ENCODE peak calls at places on chromosomes 3 and 15, in nine cellular contexts. B is NT2/D1, D is activated T-cell treated with anti-CD3 and anti-CD28 coated beads for 24 hours, A is mesothelial cell of epicardium, L is Right ventricle myocardium superior, Q is mesendoderm, T is T-helper 2 cell, X is nucleus accumbens, G is GM19239. E is an unnamed sample.
A peak's percentile ranks its signal among the peaks of the same experiment; 100 is the strongest.

GRCh38 chr3:14451844-14452533 is 49.6 kb downstream of the SLC6A6 start:
- DNase-seq in B (no peak), D (no peak), A (no peak), L (peak; percentile 73), Q (peak; percentile 42), T (no peak), X (peak; percentile 25), G (no peak), E (no peak)

GRCh38 chr15:32029862-32030781 is at the start of gene CHRNA7:
- DNase-seq in B (peak; percentile 43), D (peak; percentile 19), A (peak; percentile 78), L (peak; percentile 71), Q (peak; percentile 84), T (peak; percentile 66), X (peak; percentile 71), G (peak; percentile 29), E (peak; percentile 95)

GRCh38 chr3:52144796-52145735 is 9.2 kb downstream of the POC1A start:
- DNase-seq in B (no peak), D (no peak), A (no peak), L (no peak), Q (no peak), T (no peak), X (no peak), G (no peak), E (no peak)

GRCh38 chr3:37855363-37855970 is 6.2 kb upstream of the CTDSPL start:
- DNase-seq in B (peak; percentile 68), D (peak; percentile 56), A (peak; percentile 95), L (peak; percentile 93), Q (peak; percentile 74), T (peak; percentile 62), X (peak; percentile 90), G (peak; percentile 55), E (peak; percentile 85)

GRCh38 chr3:41216993-41217392 is 17.7 kb downstream of the CTNNB1 start:
- DNase-seq in B (no peak), D (no peak), A (no peak), L (no peak), Q (no peak), T (no peak), X (no peak), G (no peak), E (no peak)

GRCh38 chr3:195931582-195932273 is 23.4 kb upstream of the TNK2 start:
- DNase-seq in B (no peak), D (no peak), A (no peak), L (no peak), Q (no peak), T (no peak), X (no peak), G (no peak), E (no peak)

GRCh38 chr15:78059110-78059839 is 18.2 kb downstream of the TBC1D2B start:
- DNase-seq in B (no peak), D (no peak), A (no peak), L (no peak), Q (no peak), T (no peak), X (no peak), G (no peak), E (no peak)

GRCh38 chr3:149452036-149452435 is 22.5 kb upstream of the TM4SF4 start:
- DNase-seq in B (no peak), D (no peak), A (no peak), L (no peak), Q (no peak), T (no peak), X (no peak), G (no peak), E (no peak)

GRCh38 chr3:39982665-39983357 is 173.4 kb downstream of the MYRIP start:
- DNase-seq in B (no peak), D (no peak), A (no peak), L (no peak), Q (no peak), T (no peak), X (no peak), G (no peak), E (no peak)

GRCh38 chr15:78302579-78302978 is 3.2 kb upstream of the SKIC8 start:
- DNase-seq in B (no peak), D (no peak), A (no peak), L (no peak), Q (no peak), T (peak; percentile 42), X (no peak), G (no peak), E (no peak)

GRCh38 chr15:47754312-47754711 is 37.0 kb downstream of the SEMA6D start:
- DNase-seq in B (no peak), D (no peak), A (no peak), L (no peak), Q (no peak), T (no peak), X (no peak), G (no peak), E (no peak)

GRCh38 chr15:95169701-95170459 is 938.5 kb downstream of the MCTP2 start:
- DNase-seq in B (no peak), D (no peak), A (no peak), L (no peak), Q (no peak), T (no peak), X (peak; percentile 1), G (no peak), E (no peak)

GRCh38 chr3:44762690-44763089 is 1.1 kb downstream of the KIF15 start:
- DNase-seq in B (no peak), D (no peak), A (no peak), L (no peak), Q (no peak), T (no peak), X (no peak), G (no peak), E (no peak)

GRCh38 chr3:10468611-10469354 is 36.6 kb downstream of the ATP2B2 start:
- DNase-seq in B (no peak), D (no peak), A (no peak), L (no peak), Q (no peak), T (no peak), X (no peak), G (no peak), E (no peak)

GRCh38 chr3:74613060-74613459 is 1.4 kb downstream of the CNTN3 start:
- DNase-seq in B (no peak), D (no peak), A (no peak), L (no peak), Q (no peak), T (no peak), X (no peak), G (no peak), E (no peak)

GRCh38 chr3:63328386-63328785 is 50.3 kb downstream of the SYNPR start:
- DNase-seq in B (no peak), D (no peak), A (no peak), L (no peak), Q (no peak), T (no peak), X (no peak), G (no peak), E (no peak)

GRCh38 chr3:196996454-196997265 is 28.0 kb upstream of the PIGZ start:
- DNase-seq in B (no peak), D (no peak), A (no peak), L (no peak), Q (no peak), T (no peak), X (no peak), G (no peak), E (no peak)

GRCh38 chr15:66715181-66715624 is 13.2 kb downstream of the SMAD6 start:
- DNase-seq in B (no peak), D (no peak), A (no peak), L (no peak), Q (no peak), T (no peak), X (no peak), G (no peak), E (peak; percentile 36)

GRCh38 chr3:183149915-183150825 is 12.4 kb downstream of the LAMP3 start:
- DNase-seq in B (no peak), D (no peak), A (no peak), L (no peak), Q (peak; percentile 41), T (no peak), X (no peak), G (no peak), E (no peak)

GRCh38 chr3:146757759-146758158 is 152.6 kb upstream of the PLSCR5 start:
- DNase-seq in B (no peak), D (no peak), A (no peak), L (no peak), Q (no peak), T (no peak), X (no peak), G (no peak), E (no peak)

GRCh38 chr3:128076783-128077624 is 24.8 kb downstream of the SEC61A1 start:
- DNase-seq in B (no peak), D (no peak), A (no peak), L (peak; percentile 73), Q (no peak), T (peak; percentile 41), X (peak; percentile 80), G (no peak), E (peak; percentile 50)

GRCh38 chr3:11610044-11610671 is 33.6 kb downstream of the VGLL4 start:
- DNase-seq in B (no peak), D (no peak), A (no peak), L (peak; percentile 57), Q (no peak), T (no peak), X (no peak), G (no peak), E (peak; percentile 82)

GRCh38 chr3:195097331-195098255 is 173.4 kb downstream of the XXYLT1 start:
- DNase-seq in B (no peak), D (no peak), A (no peak), L (peak; percentile 44), Q (no peak), T (no peak), X (no peak), G (no peak), E (no peak)

GRCh38 chr3:64150527-64151238 is 74.6 kb downstream of the PRICKLE2 start:
- DNase-seq in B (no peak), D (no peak), A (peak; percentile 71), L (peak; percentile 70), Q (no peak), T (no peak), X (peak; percentile 10), G (no peak), E (no peak)

GRCh38 chr3:23921052-23921511 is 4.2 kb downstream of the RPL15 start:
- DNase-seq in B (no peak), D (no peak), A (no peak), L (no peak), Q (no peak), T (no peak), X (no peak), G (no peak), E (no peak)

GRCh38 chr15:99427210-99427609 is 138.6 kb upstream of the MEF2A start:
- DNase-seq in B (no peak), D (no peak), A (no peak), L (peak; percentile 20), Q (no peak), T (no peak), X (no peak), G (no peak), E (no peak)

GRCh38 chr15:55337160-55337559 is 18.1 kb downstream of the PIGB start:
- DNase-seq in B (no peak), D (no peak), A (no peak), L (no peak), Q (peak; percentile 45), T (no peak), X (no peak), G (no peak), E (no peak)

GRCh38 chr3:174767406-174767805 is 91.7 kb upstream of the NAALADL2 start:
- DNase-seq in B (no peak), D (no peak), A (no peak), L (no peak), Q (no peak), T (no peak), X (no peak), G (no peak), E (no peak)

GRCh38 chr3:193140381-193140780 is 100.6 kb upstream of the PLAAT1 start:
- DNase-seq in B (no peak), D (no peak), A (no peak), L (no peak), Q (no peak), T (no peak), X (no peak), G (no peak), E (no peak)

GRCh38 chr3:152230367-152230766 is 38.4 kb upstream of the MBNL1 start:
- DNase-seq in B (no peak), D (no peak), A (no peak), L (no peak), Q (no peak), T (no peak), X (no peak), G (no peak), E (no peak)

E was measured in neural progenitor cell.